ENCODE peak calls at places on chromosomes 13 and 19, in five cellular contexts. K, U, J, G and H are unnamed samples. For H3K27me3, the result is how much of the 10 kb centered on the place peaks cover.

GRCh38 chr13:27449081-27449603 is 1.2 kb downstream of the MTIF3 start:
- DNase-seq in K (no peak), U (no peak), J (no peak), G (no peak), H (no peak)

GRCh38 chr19:8022275-8022674 is 16.8 kb upstream of the ELAVL1 start:
- DNase-seq in K (no peak), U (no peak), J (no peak), G (no peak), H (no peak)

GRCh38 chr13:109436841-109437240 is 349.5 kb downstream of the IRS2 start:
- DNase-seq in K (no peak), U (no peak), J (no peak), G (no peak), H (no peak)

GRCh38 chr19:28878862-28879566 is 333.9 kb downstream of the UQCRFS1 start:
- DNase-seq in K (peak), U (peak), J (peak), G (peak), H (peak)

GRCh38 chr19:3961007-3961406 is 9.9 kb downstream of the DAPK3 start:
- DNase-seq in K (no peak), U (no peak), J (no peak), G (no peak), H (no peak)

GRCh38 chr13:60617863-60618733 is 221.1 kb downstream of the TDRD3 start:
- DNase-seq in K (no peak), U (no peak), J (no peak), G (peak), H (peak)

GRCh38 chr13:100633461-100633860 is 41.1 kb downstream of the TMTC4 start:
- DNase-seq in K (no peak), U (no peak), J (no peak), G (no peak), H (no peak)

GRCh38 chr13:98384739-98385138 is 192.2 kb downstream of the STK24 start:
- DNase-seq in K (no peak), U (no peak), J (no peak), G (no peak), H (no peak)

GRCh38 chr19:43538922-43539321 is 5.9 kb downstream of the ZNF575 start:
- DNase-seq in K (no peak), U (no peak), J (no peak), G (no peak), H (no peak)

GRCh38 chr13:72536668-72537399 is 190.6 kb downstream of the MZT1 start:
- DNase-seq in K (no peak), U (no peak), J (no peak), G (no peak), H (no peak)

GRCh38 chr19:49758292-49758691 is 4.8 kb downstream of the TSKS start:
- DNase-seq in K (no peak), U (no peak), J (no peak), G (no peak), H (peak)

GRCh38 chr13:44273991-44274810 is 99.4 kb upstream of the SERP2 start:
- DNase-seq in K (peak), U (no peak), J (no peak), G (no peak), H (no peak)

GRCh38 chr19:17468302-17469091 is 1.8 kb upstream of the SLC27A1 start:
- DNase-seq in K (no peak), U (peak), J (no peak), G (peak), H (peak)

GRCh38 chr13:62626771-62627170 is 1211.1 kb upstream of the PCDH20 start:
- DNase-seq in K (no peak), U (no peak), J (no peak), G (peak), H (peak)

GRCh38 chr19:3981373-3981735 is 3.9 kb downstream of the EEF2 start:
- DNase-seq in K (no peak), U (no peak), J (no peak), G (no peak), H (no peak)

GRCh38 chr19:33552191-33552927 is 30.8 kb upstream of the PEPD start:
- DNase-seq in K (no peak), U (no peak), J (no peak), G (no peak), H (no peak)

GRCh38 chr13:106471957-106472543 is 63.4 kb downstream of the EFNB2 start:
- DNase-seq in K (no peak), U (no peak), J (no peak), G (peak), H (peak)

GRCh38 chr19:46731584-46731983 is 14.3 kb upstream of the FKRP start:
- DNase-seq in K (no peak), U (no peak), J (no peak), G (no peak), H (no peak)

GRCh38 chr19:28710278-28710677 is 502.7 kb downstream of the UQCRFS1 start:
- DNase-seq in K (no peak), U (no peak), J (no peak), G (peak), H (peak)

GRCh38 chr19:34365463-34366401 is 736 bp downstream of the GPI start:
- DNase-seq in K (no peak), U (peak), J (peak), G (peak), H (peak)

GRCh38 chr13:113091211-113091771 is 14.3 kb upstream of the F7 start:
- DNase-seq in K (no peak), U (no peak), J (no peak), G (no peak), H (no peak)

GRCh38 chr13:51257187-51257586 is 35.0 kb downstream of the FAM124A start:
- DNase-seq in K (no peak), U (no peak), J (no peak), G (no peak), H (no peak)

GRCh38 chr19:45878043-45878794 is 7.7 kb downstream of the IRF2BP1 start:
- DNase-seq in K (no peak), U (peak), J (no peak), G (no peak), H (peak)

GRCh38 chr19:11381535-11382369 is 2.4 kb downstream of the EPOR start:
- DNase-seq in K (peak), U (peak), J (no peak), G (peak), H (peak)

GRCh38 chr13:98657506-98658085 is 80.7 kb upstream of the STK24 start:
- DNase-seq in K (no peak), U (no peak), J (no peak), G (no peak), H (no peak)

GRCh38 chr19:4694211-4694987 is 24.3 kb upstream of the MYDGF start:
- DNase-seq in K (no peak), U (no peak), J (peak), G (no peak), H (no peak)

GRCh38 chr13:111474136-111475002 is 153.9 kb downstream of the TEX29 start:
- DNase-seq in K (no peak), U (no peak), J (no peak), G (peak), H (peak)

GRCh38 chr19:4477034-4477801 is 5.1 kb downstream of the HDGFL2 start:
- DNase-seq in K (no peak), U (no peak), J (no peak), G (no peak), H (peak)

GRCh38 chr19:34963531-34964406 is at the start of gene ZNF792:
- DNase-seq in K (peak), U (peak), J (peak), G (peak), H (peak)

GRCh38 chr19:47446534-47447469 is 24.9 kb downstream of the SLC8A2 start:
- DNase-seq in K (no peak), U (no peak), J (no peak), G (peak), H (peak)

GRCh38 chr13:44220948-44221347 is 152.7 kb upstream of the SERP2 start:
- DNase-seq in K (no peak), U (no peak), J (no peak), G (peak), H (no peak)

GRCh38 chr13:28513745-28514144 is 18.8 kb upstream of the FLT1 start:
- DNase-seq in K (no peak), U (no peak), J (no peak), G (no peak), H (no peak)
- H3K27me3 ChIP-seq in K (under half), U (under half), J (under half), G (under half), H (under half)

GRCh38 chr13:30739646-30740642 is 4.6 kb downstream of the ALOX5AP start:
- DNase-seq in K (peak), U (no peak), J (no peak), G (peak), H (no peak)

GRCh38 chr13:30736921-30737320 is 1.6 kb downstream of the ALOX5AP start:
- DNase-seq in K (no peak), U (no peak), J (no peak), G (no peak), H (no peak)

GRCh38 chr13:30737511-30738342 is 2.4 kb downstream of the ALOX5AP start:
- DNase-seq in K (no peak), U (no peak), J (no peak), G (no peak), H (no peak)

GRCh38 chr13:30738946-30739528 is 3.7 kb downstream of the ALOX5AP start:
- DNase-seq in K (no peak), U (no peak), J (no peak), G (peak), H (no peak)

DNA sequence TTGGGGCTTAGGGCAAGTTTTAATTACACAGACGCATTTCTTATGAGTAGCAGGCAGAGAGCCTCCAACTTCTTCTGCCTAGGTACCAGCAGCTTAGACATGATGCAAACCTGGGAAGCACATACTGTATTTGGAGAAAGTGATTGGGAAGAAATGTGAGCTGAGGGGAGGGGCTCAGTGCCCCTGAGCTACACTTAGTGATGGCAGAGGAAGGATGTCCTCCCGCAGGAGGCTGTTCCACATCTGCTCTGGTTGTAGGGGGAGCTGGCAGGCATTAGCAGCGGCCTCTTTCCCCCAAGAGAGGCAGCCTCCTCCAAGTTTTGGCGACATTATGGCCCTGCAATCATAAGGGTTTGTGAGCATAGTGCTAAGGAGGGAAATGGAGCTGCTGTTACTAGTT is 3.2 kb downstream of the ALOX5AP start:
- DNase-seq in K (no peak), U (no peak), J (no peak), G (peak), H (peak)
- H3K4me3 ChIP-seq in K (no peak), U (no peak), J (no peak), G (no peak), H (no peak)

DNA sequence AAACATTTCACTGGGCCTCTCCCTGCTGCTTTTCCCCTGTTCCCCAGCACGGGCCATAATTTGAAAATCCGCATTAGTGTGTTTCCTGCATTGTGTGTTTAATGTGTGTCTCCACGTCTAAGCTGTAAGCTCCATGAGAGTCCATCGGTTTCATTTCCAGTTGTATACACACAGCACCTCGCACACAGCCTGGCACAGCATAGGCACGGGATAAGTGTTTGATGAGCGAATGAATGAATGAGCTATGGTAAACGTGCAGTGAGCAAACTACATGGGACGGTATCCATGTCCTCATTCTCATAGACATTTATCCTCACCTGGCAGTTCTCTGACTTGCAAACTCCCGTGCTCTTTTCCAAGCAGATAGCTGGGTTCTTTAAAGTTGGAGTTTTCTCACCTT is 106.1 kb downstream of the RAB20 start:
- DNase-seq in K (no peak), U (no peak), J (no peak), G (no peak), H (no peak)
- H3K27me3 ChIP-seq in K (under half), U (under half), J (under half), G (under half), H (under half)

DNA sequence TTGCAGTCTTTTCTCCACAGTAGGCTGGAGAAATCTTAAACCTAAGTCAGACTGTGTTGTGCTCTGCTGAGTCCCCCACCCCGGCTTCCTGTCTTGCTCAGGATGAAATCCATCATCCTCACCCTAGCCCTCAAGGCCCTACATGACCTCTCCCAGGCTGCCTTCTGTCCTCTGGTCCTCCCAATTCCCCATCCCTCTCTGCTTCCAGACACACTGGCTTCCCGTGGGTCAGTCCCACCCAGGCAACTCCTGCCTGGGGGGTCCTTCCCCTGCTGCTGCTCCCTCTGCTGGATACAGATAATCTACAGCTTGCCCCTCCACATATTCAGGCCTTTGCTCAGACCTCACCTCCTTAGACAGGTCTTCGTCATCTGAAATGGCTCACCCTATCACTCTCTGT is 18.4 kb upstream of the CBY2 start:
- DNase-seq in K (no peak), U (no peak), J (no peak), G (peak), H (peak)
- H3K4me3 ChIP-seq in K (no peak), U (no peak), J (no peak), G (no peak), H (no peak)

GRCh38 chr13:32086366-32086765 is 54.8 kb downstream of the FRY start:
- DNase-seq in K (no peak), U (no peak), J (no peak), G (peak), H (no peak)

GRCh38 chr13:32092471-32092870 is 60.9 kb downstream of the FRY start:
- DNase-seq in K (no peak), U (no peak), J (no peak), G (no peak), H (no peak)

GRCh38 chr13:32087955-32088747 is 56.6 kb downstream of the FRY start:
- DNase-seq in K (no peak), U (no peak), J (no peak), G (no peak), H (no peak)

GRCh38 chr13:32081591-32081990 is 50.0 kb downstream of the FRY start:
- DNase-seq in K (no peak), U (no peak), J (no peak), G (no peak), H (no peak)

GRCh38 chr13:32086791-32087441 is 55.3 kb downstream of the FRY start:
- DNase-seq in K (no peak), U (no peak), J (no peak), G (no peak), H (no peak)
- H3K27me3 ChIP-seq in K (under half), U (under half), J (under half), G (under half), H (under half)

DNA sequence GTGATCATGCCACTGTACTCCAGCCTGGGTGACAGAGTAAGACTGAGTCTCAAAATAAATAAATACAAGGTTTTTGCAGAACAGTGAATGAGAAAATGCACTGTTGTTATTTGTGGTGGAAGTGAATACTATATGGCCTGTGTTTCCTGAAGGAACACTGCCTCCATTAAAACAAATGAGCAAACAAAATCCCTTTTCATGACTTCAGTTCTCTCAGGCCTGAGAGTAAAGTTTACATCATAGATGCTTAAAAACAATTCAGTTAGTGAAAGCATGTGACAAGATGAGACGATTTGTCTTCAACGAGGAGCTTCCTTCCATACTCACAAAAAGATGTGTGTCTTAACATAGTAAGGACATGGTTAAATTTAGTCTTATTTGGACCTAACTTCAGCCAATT is 14.4 kb downstream of the SPINT2 start:
- DNase-seq in K (no peak), U (no peak), J (no peak), G (no peak), H (no peak)
- H3K4me3 ChIP-seq in K (no peak), U (no peak), J (no peak), G (no peak), H (no peak)

DNA sequence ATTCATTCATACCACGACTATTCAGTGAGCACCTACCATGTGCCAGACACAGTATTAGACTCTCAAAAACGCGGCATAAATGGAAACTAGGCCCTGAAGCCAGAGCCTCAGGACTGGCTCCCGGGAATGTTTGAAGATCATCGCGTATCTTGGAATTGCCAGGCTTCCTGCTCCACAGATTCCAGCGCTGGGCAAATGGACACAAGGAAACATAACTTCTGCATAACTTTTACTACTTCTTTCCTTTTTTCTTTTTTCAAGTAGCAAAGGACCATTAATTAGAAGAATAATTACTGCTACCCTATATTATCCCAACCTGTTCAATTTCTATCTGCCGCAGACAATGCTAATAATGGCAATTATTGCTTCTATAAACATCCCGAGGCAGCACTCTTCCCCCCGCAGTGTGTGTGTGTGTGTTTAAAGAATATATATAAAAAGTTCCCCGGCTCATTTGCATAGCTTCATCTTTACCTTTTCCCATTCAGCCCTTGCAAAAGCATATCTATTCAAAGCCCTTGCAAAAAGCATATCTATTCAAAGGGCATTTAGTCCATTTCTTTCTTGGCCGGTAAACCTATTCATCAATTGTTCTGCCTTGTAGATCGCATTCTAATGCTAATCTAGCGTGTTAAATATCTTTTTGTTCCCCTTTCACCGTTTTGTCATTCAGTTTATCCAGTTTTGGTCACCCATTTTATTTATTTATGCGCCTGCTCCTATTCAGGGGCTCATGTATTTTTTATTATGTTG is 6.1 kb downstream of the SOX21 start:
- DNase-seq in K (no peak), U (no peak), J (no peak), G (peak), H (no peak)
- H3K27me3 ChIP-seq in K (half or more), U (under half), J (half or more), G (under half), H (half or more)